ENCODE peak calls at places on chromosomes 2 and 18, in ten cellular contexts. One of them, this sample, is unnamed.

GRCh38 chr2:19955544-19956422 is 34.1 kb downstream of the WDR35 start:
- DNase-seq in colonic mucosa: peak; percentile 64
- DNase-seq in psoas muscle: peak; percentile 62
- DNase-seq in A549: peak; percentile 78
- DNase-seq in bronchial epithelial cell: peak; percentile 71
- DNase-seq in PC-9: peak; percentile 69
- DNase-seq in HFF-Myc: peak; percentile 44
- DNase-seq in fibroblast of the aortic adventitia: peak; percentile 77
- DNase-seq in cardiac muscle cell: peak; percentile 85
- DNase-seq in NB4: peak; percentile 74
- DNase-seq in this sample: peak; percentile 15

GRCh38 chr2:9574314-9574713 is 18.7 kb upstream of the ADAM17 start:
- DNase-seq in PC-9: no peak
- DNase-seq in colonic mucosa: no peak
- DNase-seq in cardiac muscle cell: no peak
- DNase-seq in NB4: no peak
- DNase-seq in fibroblast of the aortic adventitia: no peak
- DNase-seq in psoas muscle: no peak
- DNase-seq in A549: no peak
- DNase-seq in HFF-Myc: no peak
- DNase-seq in bronchial epithelial cell: no peak
- DNase-seq in this sample: peak; percentile 68

GRCh38 chr2:185668710-185669109 is 69.9 kb upstream of the FSIP2 start:
- DNase-seq in colonic mucosa: no peak
- DNase-seq in bronchial epithelial cell: peak; percentile 10
- DNase-seq in cardiac muscle cell: no peak
- DNase-seq in HFF-Myc: no peak
- DNase-seq in PC-9: no peak
- DNase-seq in psoas muscle: no peak
- DNase-seq in A549: no peak
- DNase-seq in NB4: no peak
- DNase-seq in fibroblast of the aortic adventitia: peak; percentile 11
- DNase-seq in this sample: no peak

GRCh38 chr2:100178085-100178788 is 35.8 kb upstream of the AFF3 start:
- DNase-seq in psoas muscle: no peak
- DNase-seq in cardiac muscle cell: peak; percentile 60
- DNase-seq in PC-9: peak; percentile 49
- DNase-seq in HFF-Myc: no peak
- DNase-seq in fibroblast of the aortic adventitia: peak; percentile 34
- DNase-seq in bronchial epithelial cell: peak; percentile 59
- DNase-seq in NB4: peak; percentile 69
- DNase-seq in colonic mucosa: peak; percentile 25
- DNase-seq in A549: peak; percentile 62
- DNase-seq in this sample: peak; percentile 22

GRCh38 chr2:16396171-16396570 is 269.5 kb downstream of the CYRIA start:
- DNase-seq in fibroblast of the aortic adventitia: no peak
- DNase-seq in PC-9: no peak
- DNase-seq in colonic mucosa: no peak
- DNase-seq in bronchial epithelial cell: no peak
- DNase-seq in HFF-Myc: no peak
- DNase-seq in A549: no peak
- DNase-seq in psoas muscle: no peak
- DNase-seq in NB4: no peak
- DNase-seq in cardiac muscle cell: no peak
- DNase-seq in this sample: no peak

GRCh38 chr2:24658531-24659202 is 134.5 kb downstream of the PTRHD1 start:
- DNase-seq in psoas muscle: peak; percentile 65
- DNase-seq in NB4: no peak
- DNase-seq in A549: no peak
- DNase-seq in colonic mucosa: no peak
- DNase-seq in cardiac muscle cell: no peak
- DNase-seq in bronchial epithelial cell: peak; percentile 9
- DNase-seq in PC-9: no peak
- DNase-seq in fibroblast of the aortic adventitia: no peak
- DNase-seq in HFF-Myc: no peak
- DNase-seq in this sample: no peak

GRCh38 chr2:174631009-174631981 is 33.7 kb upstream of the WIPF1 start:
- DNase-seq in fibroblast of the aortic adventitia: peak; percentile 91
- DNase-seq in colonic mucosa: no peak
- DNase-seq in cardiac muscle cell: peak; percentile 80
- DNase-seq in HFF-Myc: no peak
- DNase-seq in bronchial epithelial cell: no peak
- DNase-seq in psoas muscle: no peak
- DNase-seq in A549: no peak
- DNase-seq in NB4: no peak
- DNase-seq in PC-9: no peak
- DNase-seq in this sample: no peak

GRCh38 chr2:8239402-8240127 is 442.3 kb upstream of the ID2 start:
- DNase-seq in NB4: no peak
- DNase-seq in bronchial epithelial cell: no peak
- DNase-seq in cardiac muscle cell: no peak
- DNase-seq in HFF-Myc: no peak
- DNase-seq in colonic mucosa: no peak
- DNase-seq in PC-9: no peak
- DNase-seq in fibroblast of the aortic adventitia: no peak
- DNase-seq in A549: no peak
- DNase-seq in psoas muscle: no peak
- DNase-seq in this sample: no peak

GRCh38 chr18:49028091-49028490 is 77.3 kb upstream of the SMAD7 start:
- DNase-seq in HFF-Myc: no peak
- DNase-seq in cardiac muscle cell: no peak
- DNase-seq in bronchial epithelial cell: no peak
- DNase-seq in colonic mucosa: peak; percentile 14
- DNase-seq in fibroblast of the aortic adventitia: no peak
- DNase-seq in PC-9: no peak
- DNase-seq in NB4: no peak
- DNase-seq in A549: no peak
- DNase-seq in psoas muscle: peak; percentile 36
- DNase-seq in this sample: no peak

GRCh38 chr2:190859347-190860297 is 21.0 kb upstream of the GLS start:
- DNase-seq in NB4: no peak
- DNase-seq in A549: no peak
- DNase-seq in PC-9: no peak
- DNase-seq in HFF-Myc: no peak
- DNase-seq in fibroblast of the aortic adventitia: peak; percentile 83
- DNase-seq in psoas muscle: no peak
- DNase-seq in cardiac muscle cell: peak; percentile 55
- DNase-seq in bronchial epithelial cell: no peak
- DNase-seq in colonic mucosa: no peak
- DNase-seq in this sample: no peak

GRCh38 chr18:68017385-68017784 is 500.9 kb upstream of the DSEL start:
- DNase-seq in PC-9: no peak
- DNase-seq in psoas muscle: no peak
- DNase-seq in cardiac muscle cell: no peak
- DNase-seq in A549: no peak
- DNase-seq in bronchial epithelial cell: no peak
- DNase-seq in fibroblast of the aortic adventitia: no peak
- DNase-seq in HFF-Myc: no peak
- DNase-seq in NB4: no peak
- DNase-seq in colonic mucosa: no peak
- DNase-seq in this sample: no peak

GRCh38 chr18:77108821-77109692 is 23.5 kb downstream of the MBP start:
- DNase-seq in cardiac muscle cell: no peak
- DNase-seq in fibroblast of the aortic adventitia: no peak
- DNase-seq in A549: no peak
- DNase-seq in PC-9: no peak
- DNase-seq in colonic mucosa: no peak
- DNase-seq in psoas muscle: peak; percentile 26
- DNase-seq in bronchial epithelial cell: no peak
- DNase-seq in NB4: peak; percentile 46
- DNase-seq in HFF-Myc: no peak
- DNase-seq in this sample: no peak

GRCh38 chr18:79380816-79381806 is 14.6 kb upstream of the NFATC1 start:
- DNase-seq in psoas muscle: peak; percentile 84
- DNase-seq in fibroblast of the aortic adventitia: peak; percentile 53
- DNase-seq in NB4: peak; percentile 67
- DNase-seq in A549: peak; percentile 50
- DNase-seq in HFF-Myc: no peak
- DNase-seq in PC-9: no peak
- DNase-seq in colonic mucosa: peak; percentile 72
- DNase-seq in bronchial epithelial cell: peak; percentile 23
- DNase-seq in cardiac muscle cell: peak; percentile 57
- DNase-seq in this sample: no peak

GRCh38 chr2:164766931-164767330 is 74.7 kb downstream of the COBLL1 start:
- DNase-seq in bronchial epithelial cell: no peak
- DNase-seq in PC-9: no peak
- DNase-seq in colonic mucosa: no peak
- DNase-seq in psoas muscle: no peak
- DNase-seq in HFF-Myc: no peak
- DNase-seq in fibroblast of the aortic adventitia: no peak
- DNase-seq in A549: no peak
- DNase-seq in cardiac muscle cell: no peak
- DNase-seq in NB4: no peak
- DNase-seq in this sample: no peak
- H3K4me3 ChIP-seq in bronchial epithelial cell: no peak overlapping the region
- H3K4me3 ChIP-seq in PC-9: no peak overlapping the region
- H3K4me3 ChIP-seq in colonic mucosa: no peak overlapping the region
- H3K4me3 ChIP-seq in psoas muscle: no peak overlapping the region
- H3K4me3 ChIP-seq in HFF-Myc: no peak overlapping the region
- H3K4me3 ChIP-seq in fibroblast of the aortic adventitia: no peak overlapping the region
- H3K4me3 ChIP-seq in A549: no peak overlapping the region
- H3K4me3 ChIP-seq in cardiac muscle cell: no peak overlapping the region
- H3K4me3 ChIP-seq in NB4: no peak overlapping the region
- H3K4me3 ChIP-seq in this sample: no peak overlapping the region

DNA sequence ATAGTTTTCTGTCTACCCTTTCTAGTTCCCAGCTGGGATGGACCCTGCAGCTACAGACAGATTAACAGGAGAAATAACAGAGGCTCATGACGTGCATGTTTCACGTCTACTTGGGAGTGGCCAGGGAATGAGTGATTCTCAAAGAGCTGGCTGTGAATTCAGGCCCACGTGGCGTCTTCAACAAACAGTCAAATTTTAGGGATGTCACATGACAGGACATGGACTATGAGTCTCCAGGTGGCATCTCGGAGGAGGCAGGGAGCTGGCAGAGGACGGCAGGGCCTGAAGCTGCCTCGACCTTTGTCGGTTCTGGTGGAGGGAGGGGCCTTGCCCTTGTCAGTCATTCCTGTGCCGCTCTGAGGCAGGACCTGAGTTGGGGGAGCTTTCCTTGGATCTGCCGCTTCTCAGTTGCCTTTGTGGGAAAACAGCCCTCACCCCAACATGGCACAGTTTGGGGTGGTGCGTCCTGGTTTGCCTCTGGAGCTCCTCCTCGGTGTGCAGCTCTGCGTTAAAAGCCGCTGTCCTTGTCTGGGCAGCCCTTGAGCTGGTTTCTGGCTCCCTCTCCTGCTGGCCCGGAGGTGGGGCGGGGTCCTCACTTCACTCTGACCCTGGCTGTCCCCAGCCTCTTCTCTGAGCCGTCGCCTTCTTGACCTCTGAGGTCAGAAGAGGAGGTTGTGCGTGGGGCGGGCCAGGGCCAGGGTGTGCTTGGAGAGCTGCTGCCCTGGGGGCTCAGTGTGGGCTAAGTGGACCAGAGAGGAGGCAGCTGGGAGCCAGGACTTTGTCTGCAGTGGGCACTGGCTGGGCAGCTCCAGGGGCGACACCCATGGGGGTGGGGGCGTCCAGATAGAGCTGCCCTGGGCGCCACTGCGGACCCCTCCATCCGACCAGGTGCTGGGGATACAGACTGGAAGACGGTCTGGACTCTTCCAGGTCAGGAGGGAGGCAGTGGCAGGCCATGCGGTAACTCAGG is 12.1 kb upstream of the GAL3ST2 start:
- DNase-seq in colonic mucosa: no peak
- DNase-seq in HFF-Myc: no peak
- DNase-seq in A549: no peak
- DNase-seq in bronchial epithelial cell: no peak
- DNase-seq in fibroblast of the aortic adventitia: peak; percentile 26
- DNase-seq in PC-9: no peak
- DNase-seq in cardiac muscle cell: peak; percentile 21
- DNase-seq in NB4: no peak
- DNase-seq in psoas muscle: no peak
- DNase-seq in this sample: no peak
- TF ChIP-seq CTCF in colonic mucosa: no peak
- TF ChIP-seq CTCF in HFF-Myc: no peak
- TF ChIP-seq CTCF in A549: no peak
- TF ChIP-seq CTCF in bronchial epithelial cell: no peak
- TF ChIP-seq CTCF in fibroblast of the aortic adventitia: no peak
- TF ChIP-seq CTCF in PC-9: no peak
- TF ChIP-seq CTCF in cardiac muscle cell: no peak
- TF ChIP-seq CTCF in NB4: no peak
- TF ChIP-seq CTCF in psoas muscle: no peak
- TF ChIP-seq CTCF in this sample: no peak

GRCh38 chr18:27861539-27861938 is 315.4 kb downstream of the CDH2 start:
- DNase-seq in NB4: no peak
- DNase-seq in A549: no peak
- DNase-seq in fibroblast of the aortic adventitia: no peak
- DNase-seq in colonic mucosa: no peak
- DNase-seq in psoas muscle: no peak
- DNase-seq in HFF-Myc: no peak
- DNase-seq in PC-9: no peak
- DNase-seq in bronchial epithelial cell: no peak
- DNase-seq in cardiac muscle cell: no peak
- DNase-seq in this sample: no peak
- H3K4me3 ChIP-seq in NB4: no peak overlapping the region
- H3K4me3 ChIP-seq in A549: no peak overlapping the region
- H3K4me3 ChIP-seq in fibroblast of the aortic adventitia: no peak overlapping the region
- H3K4me3 ChIP-seq in colonic mucosa: no peak overlapping the region
- H3K4me3 ChIP-seq in psoas muscle: no peak overlapping the region
- H3K4me3 ChIP-seq in HFF-Myc: no peak overlapping the region
- H3K4me3 ChIP-seq in PC-9: no peak overlapping the region
- H3K4me3 ChIP-seq in bronchial epithelial cell: no peak overlapping the region
- H3K4me3 ChIP-seq in cardiac muscle cell: no peak overlapping the region
- H3K4me3 ChIP-seq in this sample: no peak overlapping the region

GRCh38 chr2:150705357-150705756 is 217.9 kb upstream of the RND3 start:
- DNase-seq in PC-9: no peak
- DNase-seq in HFF-Myc: no peak
- DNase-seq in A549: no peak
- DNase-seq in fibroblast of the aortic adventitia: peak; percentile 73
- DNase-seq in colonic mucosa: no peak
- DNase-seq in bronchial epithelial cell: no peak
- DNase-seq in cardiac muscle cell: peak; percentile 27
- DNase-seq in psoas muscle: no peak
- DNase-seq in NB4: no peak
- DNase-seq in this sample: no peak

GRCh38 chr2:150700731-150701130 is 213.3 kb upstream of the RND3 start:
- DNase-seq in bronchial epithelial cell: no peak
- DNase-seq in NB4: no peak
- DNase-seq in HFF-Myc: no peak
- DNase-seq in cardiac muscle cell: no peak
- DNase-seq in A549: no peak
- DNase-seq in colonic mucosa: no peak
- DNase-seq in fibroblast of the aortic adventitia: no peak
- DNase-seq in PC-9: no peak
- DNase-seq in psoas muscle: no peak
- DNase-seq in this sample: no peak

GRCh38 chr2:150710041-150710440 is 222.6 kb upstream of the RND3 start:
- DNase-seq in colonic mucosa: no peak
- DNase-seq in HFF-Myc: no peak
- DNase-seq in PC-9: no peak
- DNase-seq in A549: no peak
- DNase-seq in bronchial epithelial cell: no peak
- DNase-seq in psoas muscle: no peak
- DNase-seq in fibroblast of the aortic adventitia: no peak
- DNase-seq in NB4: no peak
- DNase-seq in cardiac muscle cell: no peak
- DNase-seq in this sample: no peak

GRCh38 chr2:150702791-150703190 is 215.3 kb upstream of the RND3 start:
- DNase-seq in NB4: no peak
- DNase-seq in PC-9: no peak
- DNase-seq in cardiac muscle cell: no peak
- DNase-seq in HFF-Myc: no peak
- DNase-seq in bronchial epithelial cell: no peak
- DNase-seq in fibroblast of the aortic adventitia: no peak
- DNase-seq in colonic mucosa: no peak
- DNase-seq in psoas muscle: no peak
- DNase-seq in A549: no peak
- DNase-seq in this sample: no peak

GRCh38 chr2:150705767-150706166 is 218.3 kb upstream of the RND3 start:
- DNase-seq in HFF-Myc: no peak
- DNase-seq in colonic mucosa: no peak
- DNase-seq in NB4: no peak
- DNase-seq in psoas muscle: no peak
- DNase-seq in A549: no peak
- DNase-seq in cardiac muscle cell: no peak
- DNase-seq in PC-9: no peak
- DNase-seq in bronchial epithelial cell: peak; percentile 36
- DNase-seq in fibroblast of the aortic adventitia: no peak
- DNase-seq in this sample: no peak
- TF ChIP-seq CTCF in HFF-Myc: no peak
- TF ChIP-seq CTCF in colonic mucosa: no peak
- TF ChIP-seq CTCF in NB4: no peak
- TF ChIP-seq CTCF in psoas muscle: no peak
- TF ChIP-seq CTCF in A549: no peak
- TF ChIP-seq CTCF in cardiac muscle cell: no peak
- TF ChIP-seq CTCF in PC-9: no peak
- TF ChIP-seq CTCF in bronchial epithelial cell: no peak
- TF ChIP-seq CTCF in fibroblast of the aortic adventitia: no peak
- TF ChIP-seq CTCF in this sample: no peak